ENCODE peak calls at places on chromosomes 13 and 19, in seven cellular contexts. One of them, this sample, is unnamed.

GRCh38 chr13:90951663-90952062 is 395.8 kb upstream of the MIR17HG start:
- DNase-seq in thoracic aorta: no peak
- DNase-seq in pancreas: no peak
- DNase-seq in Peyer's patch: no peak
- DNase-seq in right lobe of liver: no peak
- DNase-seq in ovary: no peak
- DNase-seq in tibial artery: no peak
- DNase-seq in this sample: no peak

GRCh38 chr13:111852701-111853100 is 214.2 kb upstream of the SOX1 start:
- DNase-seq in thoracic aorta: no peak
- DNase-seq in pancreas: no peak
- DNase-seq in Peyer's patch: no peak
- DNase-seq in right lobe of liver: peak; percentile 19
- DNase-seq in ovary: no peak
- DNase-seq in tibial artery: no peak
- DNase-seq in this sample: no peak

GRCh38 chr19:33752018-33752790 is 44.5 kb upstream of the KCTD15 start:
- DNase-seq in thoracic aorta: no peak
- DNase-seq in pancreas: no peak
- DNase-seq in Peyer's patch: no peak
- DNase-seq in right lobe of liver: no peak
- DNase-seq in ovary: no peak
- DNase-seq in tibial artery: no peak
- DNase-seq in this sample: no peak

GRCh38 chr13:114112231-114112825 is 20.1 kb downstream of the RASA3 start:
- DNase-seq in thoracic aorta: no peak
- DNase-seq in pancreas: no peak
- DNase-seq in Peyer's patch: no peak
- DNase-seq in right lobe of liver: peak; percentile 33
- DNase-seq in ovary: peak; percentile 11
- DNase-seq in tibial artery: peak; percentile 12
- DNase-seq in this sample: no peak

GRCh38 chr19:53272044-53272443 is 4.5 kb upstream of the VN1R4 start:
- DNase-seq in thoracic aorta: no peak
- DNase-seq in pancreas: no peak
- DNase-seq in Peyer's patch: no peak
- DNase-seq in right lobe of liver: no peak
- DNase-seq in ovary: no peak
- DNase-seq in tibial artery: no peak
- DNase-seq in this sample: no peak

GRCh38 chr19:46847528-46847927 is 3.1 kb downstream of the AP2S1 start:
- DNase-seq in thoracic aorta: no peak
- DNase-seq in pancreas: no peak
- DNase-seq in Peyer's patch: peak; percentile 18
- DNase-seq in right lobe of liver: no peak
- DNase-seq in ovary: no peak
- DNase-seq in tibial artery: no peak
- DNase-seq in this sample: no peak

GRCh38 chr19:37362733-37363132 is 8.2 kb upstream of the ZNF527 start:
- DNase-seq in thoracic aorta: no peak
- DNase-seq in pancreas: no peak
- DNase-seq in Peyer's patch: no peak
- DNase-seq in right lobe of liver: no peak
- DNase-seq in ovary: no peak
- DNase-seq in tibial artery: no peak
- DNase-seq in this sample: peak; percentile 10

GRCh38 chr19:28705008-28705407 is 507.9 kb downstream of the UQCRFS1 start:
- DNase-seq in thoracic aorta: no peak
- DNase-seq in pancreas: no peak
- DNase-seq in Peyer's patch: no peak
- DNase-seq in right lobe of liver: no peak
- DNase-seq in ovary: no peak
- DNase-seq in tibial artery: no peak
- DNase-seq in this sample: no peak

GRCh38 chr13:98822238-98822606 is 69.8 kb upstream of the SLC15A1 start:
- DNase-seq in thoracic aorta: no peak
- DNase-seq in pancreas: no peak
- DNase-seq in Peyer's patch: no peak
- DNase-seq in right lobe of liver: no peak
- DNase-seq in ovary: no peak
- DNase-seq in tibial artery: no peak
- DNase-seq in this sample: no peak

GRCh38 chr19:35846038-35846668 is 6.2 kb downstream of the NPHS1 start:
- DNase-seq in thoracic aorta: no peak
- DNase-seq in pancreas: peak; percentile 73
- DNase-seq in Peyer's patch: no peak
- DNase-seq in right lobe of liver: no peak
- DNase-seq in ovary: no peak
- DNase-seq in tibial artery: no peak
- DNase-seq in this sample: no peak

GRCh38 chr13:113186061-113186900 is 22.2 kb downstream of the PCID2 start:
- DNase-seq in thoracic aorta: no peak
- DNase-seq in pancreas: no peak
- DNase-seq in Peyer's patch: no peak
- DNase-seq in right lobe of liver: no peak
- DNase-seq in ovary: no peak
- DNase-seq in tibial artery: no peak
- DNase-seq in this sample: no peak

GRCh38 chr19:52735734-52736133 is 890 bp upstream of the ZNF611 start:
- DNase-seq in thoracic aorta: no peak
- DNase-seq in pancreas: peak; percentile 35
- DNase-seq in Peyer's patch: no peak
- DNase-seq in right lobe of liver: peak; percentile 51
- DNase-seq in ovary: peak; percentile 62
- DNase-seq in tibial artery: peak; percentile 55
- DNase-seq in this sample: no peak

GRCh38 chr13:58495668-58496067 is 864.1 kb downstream of the PCDH17 start:
- DNase-seq in thoracic aorta: no peak
- DNase-seq in pancreas: no peak
- DNase-seq in Peyer's patch: no peak
- DNase-seq in right lobe of liver: no peak
- DNase-seq in ovary: no peak
- DNase-seq in tibial artery: no peak
- DNase-seq in this sample: no peak

GRCh38 chr13:89899302-89900103 is 1448.0 kb upstream of the MIR17HG start:
- DNase-seq in thoracic aorta: no peak
- DNase-seq in pancreas: no peak
- DNase-seq in Peyer's patch: no peak
- DNase-seq in right lobe of liver: no peak
- DNase-seq in ovary: no peak
- DNase-seq in tibial artery: no peak
- DNase-seq in this sample: no peak

DNA sequence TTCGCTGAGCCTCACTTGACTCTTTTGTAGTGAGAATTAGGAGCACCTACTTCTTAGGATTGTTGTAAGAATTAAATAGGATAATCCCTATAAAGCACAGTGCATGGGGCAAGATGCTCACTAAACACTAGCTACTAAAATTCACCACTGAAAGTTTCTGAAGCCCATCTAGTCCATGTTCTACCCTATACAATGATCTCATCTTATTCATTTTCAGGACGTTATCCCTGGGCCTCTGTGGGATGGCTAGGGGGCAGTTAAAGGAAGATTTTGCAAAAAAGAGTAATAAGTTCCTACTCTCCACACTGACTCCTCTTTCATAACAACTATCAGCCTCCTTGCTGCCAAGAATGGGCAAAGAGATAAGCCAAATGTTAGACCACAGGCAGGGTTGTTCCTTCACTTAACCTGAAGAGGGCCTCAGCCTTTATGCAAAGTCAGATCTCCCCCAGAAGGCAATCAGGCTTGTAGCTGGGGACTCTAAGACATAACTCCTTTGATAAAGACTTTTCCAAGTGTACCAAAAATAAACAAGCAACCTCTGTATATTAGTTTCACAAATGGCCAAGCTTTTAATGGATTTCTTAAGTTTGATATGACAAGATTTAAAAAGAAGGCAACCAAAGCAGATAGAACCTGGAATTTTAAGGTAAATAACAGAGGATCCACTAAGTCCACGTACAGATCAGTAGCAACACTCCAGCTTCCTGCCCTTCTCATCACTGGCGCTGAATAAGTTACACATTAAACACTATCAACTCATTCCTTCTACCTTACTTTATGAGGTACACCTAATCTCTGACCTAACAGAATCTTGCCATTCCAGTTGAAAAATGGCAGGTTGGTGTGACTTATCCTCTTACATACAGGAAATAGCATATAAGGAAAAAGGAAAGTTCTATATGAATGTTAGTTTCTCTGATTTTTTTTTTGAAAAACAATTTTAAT is 44.4 kb downstream of the ELF1 start:
- DNase-seq in thoracic aorta: no peak
- DNase-seq in pancreas: no peak
- DNase-seq in Peyer's patch: no peak
- DNase-seq in right lobe of liver: no peak
- DNase-seq in ovary: no peak
- DNase-seq in tibial artery: no peak
- DNase-seq in this sample: peak; percentile 43
- TF ChIP-seq CTCF in thoracic aorta: peak; percentile 11
- TF ChIP-seq CTCF in pancreas: no peak
- TF ChIP-seq CTCF in Peyer's patch: peak; percentile 50
- TF ChIP-seq CTCF in right lobe of liver: peak; percentile 64
- TF ChIP-seq CTCF in ovary: peak; percentile 32
- TF ChIP-seq CTCF in tibial artery: no peak
- TF ChIP-seq CTCF in this sample: peak; percentile 51

GRCh38 chr19:39074205-39074692 is 9.9 kb upstream of the ACP7 start:
- DNase-seq in thoracic aorta: no peak
- DNase-seq in pancreas: no peak
- DNase-seq in Peyer's patch: no peak
- DNase-seq in right lobe of liver: no peak
- DNase-seq in ovary: no peak
- DNase-seq in tibial artery: no peak
- DNase-seq in this sample: no peak

GRCh38 chr19:39078436-39079200 is 5.5 kb upstream of the ACP7 start:
- DNase-seq in thoracic aorta: no peak
- DNase-seq in pancreas: no peak
- DNase-seq in Peyer's patch: no peak
- DNase-seq in right lobe of liver: no peak
- DNase-seq in ovary: no peak
- DNase-seq in tibial artery: no peak
- DNase-seq in this sample: no peak

GRCh38 chr19:39077323-39077722 is 6.8 kb upstream of the ACP7 start:
- DNase-seq in thoracic aorta: no peak
- DNase-seq in pancreas: no peak
- DNase-seq in Peyer's patch: no peak
- DNase-seq in right lobe of liver: no peak
- DNase-seq in ovary: no peak
- DNase-seq in tibial artery: no peak
- DNase-seq in this sample: no peak

GRCh38 chr19:39070888-39071287 is 13.3 kb upstream of the ACP7 start:
- DNase-seq in thoracic aorta: no peak
- DNase-seq in pancreas: no peak
- DNase-seq in Peyer's patch: no peak
- DNase-seq in right lobe of liver: no peak
- DNase-seq in ovary: no peak
- DNase-seq in tibial artery: no peak
- DNase-seq in this sample: no peak

GRCh38 chr19:39074942-39075341 is 9.2 kb upstream of the ACP7 start:
- DNase-seq in thoracic aorta: no peak
- DNase-seq in pancreas: no peak
- DNase-seq in Peyer's patch: no peak
- DNase-seq in right lobe of liver: no peak
- DNase-seq in ovary: no peak
- DNase-seq in tibial artery: no peak
- DNase-seq in this sample: no peak
- H3K4me3 ChIP-seq in thoracic aorta: no peak overlapping the region
- H3K4me3 ChIP-seq in pancreas: no peak overlapping the region
- H3K4me3 ChIP-seq in Peyer's patch: no peak overlapping the region
- H3K4me3 ChIP-seq in right lobe of liver: no peak overlapping the region
- H3K4me3 ChIP-seq in ovary: no peak overlapping the region
- H3K4me3 ChIP-seq in tibial artery: no peak overlapping the region
- H3K4me3 ChIP-seq in this sample: no peak overlapping the region

DNA sequence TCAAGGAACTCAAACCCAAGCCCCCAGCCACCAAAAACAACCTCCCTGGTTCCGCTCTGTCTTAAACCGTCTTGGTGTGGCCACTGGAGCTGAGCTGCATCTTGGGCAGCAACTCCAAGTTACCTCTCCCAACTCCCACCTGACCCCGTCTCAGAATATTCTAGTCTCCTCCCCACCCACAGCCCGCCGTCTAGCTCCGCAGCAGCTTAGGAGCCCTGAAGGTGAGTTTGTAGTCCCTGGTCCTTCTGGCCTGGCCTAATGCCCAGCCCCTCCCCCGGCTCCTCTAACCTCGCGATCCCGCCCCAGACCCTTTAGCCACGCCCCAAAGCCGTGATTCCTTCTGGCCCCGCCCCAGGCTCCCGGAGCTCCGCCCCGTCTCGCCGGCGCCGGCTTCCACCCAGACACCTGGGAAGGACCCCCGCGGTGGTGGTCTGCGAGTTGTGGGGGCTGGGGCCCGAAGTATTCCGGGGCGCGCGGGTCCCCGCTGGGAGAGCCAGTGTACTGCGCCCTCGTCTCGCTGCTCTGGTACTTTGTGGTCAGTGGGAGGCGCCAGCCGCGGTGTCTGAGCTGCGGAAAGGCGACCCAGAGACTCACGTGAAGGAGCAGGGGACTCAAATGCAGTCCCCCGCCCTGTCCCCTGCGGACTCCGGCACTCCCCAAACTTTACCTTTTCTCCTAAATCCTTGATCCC is 2.5 kb upstream of the LHB start:
- DNase-seq in thoracic aorta: no peak
- DNase-seq in pancreas: peak; percentile 92
- DNase-seq in Peyer's patch: peak; percentile 87
- DNase-seq in right lobe of liver: peak; percentile 77
- DNase-seq in ovary: peak; percentile 68
- DNase-seq in tibial artery: no peak
- DNase-seq in this sample: no peak
- TF ChIP-seq CTCF in thoracic aorta: no peak
- TF ChIP-seq CTCF in pancreas: no peak
- TF ChIP-seq CTCF in Peyer's patch: no peak
- TF ChIP-seq CTCF in right lobe of liver: no peak
- TF ChIP-seq CTCF in ovary: no peak
- TF ChIP-seq CTCF in tibial artery: no peak
- TF ChIP-seq CTCF in this sample: peak; percentile 13

GRCh38 chr19:12720851-12721655 is 2.7 kb downstream of the TNPO2 start:
- DNase-seq in thoracic aorta: no peak
- DNase-seq in pancreas: no peak
- DNase-seq in Peyer's patch: peak; percentile 61
- DNase-seq in right lobe of liver: no peak
- DNase-seq in ovary: peak; percentile 64
- DNase-seq in tibial artery: no peak
- DNase-seq in this sample: no peak

GRCh38 chr19:12723643-12724426 is at the start of gene TNPO2:
- DNase-seq in thoracic aorta: no peak
- DNase-seq in pancreas: peak; percentile 51
- DNase-seq in Peyer's patch: peak; percentile 66
- DNase-seq in right lobe of liver: peak; percentile 62
- DNase-seq in ovary: peak; percentile 71
- DNase-seq in tibial artery: peak; percentile 46
- DNase-seq in this sample: peak; percentile 78

GRCh38 chr19:12721656-12722565 is 1.8 kb downstream of the TNPO2 start:
- DNase-seq in thoracic aorta: no peak
- DNase-seq in pancreas: peak; percentile 47
- DNase-seq in Peyer's patch: peak; percentile 81
- DNase-seq in right lobe of liver: peak; percentile 66
- DNase-seq in ovary: peak; percentile 82
- DNase-seq in tibial artery: peak; percentile 68
- DNase-seq in this sample: peak; percentile 32

GRCh38 chr19:12723383-12723642 is 419 bp downstream of the TNPO2 start:
- DNase-seq in thoracic aorta: no peak
- DNase-seq in pancreas: no peak
- DNase-seq in Peyer's patch: no peak
- DNase-seq in right lobe of liver: no peak
- DNase-seq in ovary: no peak
- DNase-seq in tibial artery: no peak
- DNase-seq in this sample: peak; percentile 21

GRCh38 chr19:12722566-12723382 is 958 bp downstream of the TNPO2 start:
- DNase-seq in thoracic aorta: peak; percentile 94
- DNase-seq in pancreas: peak; percentile 98
- DNase-seq in Peyer's patch: peak; percentile 93
- DNase-seq in right lobe of liver: peak; percentile 98
- DNase-seq in ovary: peak; percentile 92
- DNase-seq in tibial artery: peak; percentile 99
- DNase-seq in this sample: peak; percentile 99
- H3K4me3 ChIP-seq in thoracic aorta: peak overlapping the region; percentile 94
- H3K4me3 ChIP-seq in pancreas: peak overlapping the region; percentile 51
- H3K4me3 ChIP-seq in Peyer's patch: peak overlapping the region; percentile 90
- H3K4me3 ChIP-seq in right lobe of liver: peak overlapping the region; percentile 75
- H3K4me3 ChIP-seq in ovary: peak overlapping the region; percentile 78
- H3K4me3 ChIP-seq in tibial artery: peak overlapping the region; percentile 90
- H3K4me3 ChIP-seq in this sample: peak overlapping the region; percentile 84

This sample was measured in MM.1S.